ENCODE peak calls at places on chromosomes 16 and 17, in eight cellular contexts. S is brain microvascular endothelial cell, Z is breast epithelium, F is Calu3, M is foreskin fibroblast, E is IMR-90, B is PC-3, H is cardiac muscle cell. V is an unnamed sample.

GRCh38 chr16:27520982-27521673 is 28.6 kb downstream of the GTF3C1 start:
- DNase-seq in Z (no peak), F (no peak), S (peak; percentile 40), H (peak; percentile 82), B (no peak), M (no peak), E (peak; percentile 63), V (peak; percentile 62)

GRCh38 chr16:25606069-25606468 is 85.7 kb upstream of the HS3ST4 start:
- DNase-seq in H (no peak), B (no peak), Z (no peak), S (no peak), F (no peak), M (no peak), E (no peak), V (no peak)

GRCh38 chr17:1711804-1712203 is 1.6 kb upstream of the TLCD2 start:
- DNase-seq in B (no peak), S (no peak), F (no peak), M (no peak), E (no peak), Z (no peak), H (no peak), V (no peak)

GRCh38 chr17:15412606-15413005 is 54.8 kb downstream of the CDRT4 start:
- DNase-seq in S (no peak), F (no peak), B (no peak), H (no peak), Z (no peak), M (no peak), E (no peak), V (no peak)

GRCh38 chr16:74448990-74449389 is 27.7 kb upstream of the CLEC18B start:
- DNase-seq in Z (peak; percentile 44), E (peak; percentile 95), B (peak; percentile 87), F (peak; percentile 45), H (no peak), S (peak; percentile 83), M (peak; percentile 97), V (peak; percentile 83)

GRCh38 chr17:5585814-5586558 is 1.7 kb upstream of the NLRP1 start:
- DNase-seq in H (no peak), M (peak; percentile 32), F (peak; percentile 8), S (no peak), B (peak; percentile 80), E (peak; percentile 31), Z (no peak), V (peak; percentile 44)

GRCh38 chr17:46928472-46929261 is 5.7 kb downstream of the GOSR2 start:
- DNase-seq in M (no peak), S (no peak), H (no peak), Z (no peak), E (no peak), F (no peak), B (no peak), V (peak; percentile 11)

GRCh38 chr16:23149993-23150364 is 727 bp upstream of the USP31 start:
- DNase-seq in F (no peak), H (no peak), E (no peak), S (no peak), M (no peak), B (no peak), Z (no peak), V (no peak)

GRCh38 chr16:86531641-86532525 is 21.6 kb downstream of the FOXF1 start:
- DNase-seq in B (no peak), E (no peak), Z (no peak), M (no peak), H (no peak), F (no peak), S (no peak), V (no peak)

GRCh38 chr16:56861092-56861610 is 3.9 kb upstream of the SLC12A3 start:
- DNase-seq in B (no peak), S (no peak), E (no peak), H (peak; percentile 24), F (no peak), M (no peak), Z (no peak), V (no peak)

GRCh38 chr16:86305440-86305839 is 204.9 kb upstream of the FOXF1 start:
- DNase-seq in S (no peak), M (no peak), Z (no peak), B (no peak), F (no peak), H (no peak), E (no peak), V (no peak)

GRCh38 chr17:29155235-29155965 is 24.8 kb downstream of the MYO18A start:
- DNase-seq in B (peak; percentile 74), F (peak; percentile 79), Z (no peak), S (no peak), E (peak; percentile 61), H (no peak), M (peak; percentile 86), V (peak; percentile 58)

GRCh38 chr17:37673386-37673785 is 30.1 kb upstream of the DDX52 start:
- DNase-seq in H (no peak), E (no peak), F (no peak), Z (no peak), M (peak; percentile 66), B (no peak), S (no peak), V (no peak)

GRCh38 chr17:74525781-74526288 is 5.4 kb downstream of the CD300LB start:
- DNase-seq in M (no peak), B (no peak), F (no peak), E (no peak), H (no peak), Z (peak; percentile 10), S (no peak), V (no peak)

GRCh38 chr17:59332890-59333377 is 1.5 kb downstream of the YPEL2 start:
- DNase-seq in E (peak; percentile 11), H (no peak), B (peak; percentile 19), S (no peak), M (peak; percentile 67), F (no peak), Z (peak; percentile 30), V (peak; percentile 45)

GRCh38 chr16:49857423-49858181 is 1.7 kb upstream of the ZNF423 start:
- DNase-seq in B (peak; percentile 32), F (peak; percentile 77), Z (no peak), E (peak; percentile 11), H (peak; percentile 80), S (peak; percentile 46), M (peak; percentile 73), V (peak; percentile 71)

GRCh38 chr16:31008154-31008950 is 2.1 kb downstream of the STX1B start:
- DNase-seq in F (no peak), Z (no peak), S (peak; percentile 78), E (peak; percentile 91), B (peak; percentile 75), H (no peak), M (peak; percentile 82), V (peak; percentile 62)

GRCh38 chr16:10162981-10163380 is 19.2 kb downstream of the GRIN2A start:
- DNase-seq in F (no peak), Z (no peak), M (no peak), E (no peak), H (no peak), S (no peak), B (no peak), V (no peak)

GRCh38 chr16:4239020-4239419 is 2.9 kb downstream of the SRL start:
- DNase-seq in M (no peak), E (no peak), B (no peak), H (no peak), S (no peak), F (no peak), Z (no peak), V (no peak)

GRCh38 chr17:14901376-14901775 is 363.8 kb downstream of the PMP22 start:
- DNase-seq in H (no peak), B (no peak), E (no peak), F (no peak), M (no peak), Z (no peak), S (no peak), V (no peak)

GRCh38 chr16:12971216-12971615 is 69.8 kb downstream of the SHISA9 start:
- DNase-seq in E (no peak), Z (no peak), B (peak; percentile 45), H (no peak), S (peak; percentile 1), M (peak; percentile 76), F (no peak), V (peak; percentile 2)

GRCh38 chr16:85173981-85174751 is 61.9 kb upstream of the CIBAR2 start:
- DNase-seq in F (no peak), H (peak; percentile 35), B (peak; percentile 91), M (peak; percentile 94), S (peak; percentile 68), E (peak; percentile 89), Z (no peak), V (peak; percentile 57)
- TF ChIP-seq CTCF in F (no peak), H (no peak), B (no peak), M (no peak), S (no peak), E (no peak), Z (no peak), V (no peak)

DNA sequence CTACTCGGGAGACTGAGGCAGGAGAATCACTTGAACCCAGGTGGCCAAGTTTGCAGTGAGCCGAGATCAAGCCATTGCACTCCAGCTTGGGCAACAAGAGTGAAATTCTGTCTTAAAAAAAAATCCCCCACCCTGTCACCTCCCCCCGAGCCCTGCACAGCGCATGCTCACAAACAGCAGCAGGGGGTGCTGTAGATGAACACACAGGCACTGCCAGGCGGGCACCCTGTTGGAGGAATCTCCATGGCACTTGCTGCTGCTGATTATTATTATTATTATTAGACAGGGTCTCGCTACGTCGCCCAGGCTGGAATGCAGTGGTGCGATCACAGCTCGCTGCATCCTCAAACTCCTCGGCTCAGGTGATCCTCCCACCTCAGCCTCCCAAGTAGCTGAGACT is 24.6 kb downstream of the FZD2 start:
- DNase-seq in H (no peak), S (no peak), M (peak; percentile 47), F (peak; percentile 43), E (no peak), B (peak; percentile 60), Z (no peak), V (no peak)
- TF ChIP-seq CTCF in H (peak; percentile 32), S (peak; percentile 49), M (peak; percentile 18), F (peak; percentile 37), E (peak; percentile 41), B (peak; percentile 61), Z (no peak), V (peak; percentile 42)

GRCh38 chr17:9900019-9900594 is 5.0 kb downstream of the RCVRN start:
- DNase-seq in S (no peak), H (peak; percentile 33), Z (no peak), F (no peak), M (peak; percentile 10), E (no peak), B (no peak), V (no peak)
- TF ChIP-seq CTCF in S (no peak), H (peak; percentile 16), Z (no peak), F (no peak), M (peak; percentile 17), E (no peak), B (no peak), V (no peak)

GRCh38 chr16:632486-633335 is 1.9 kb downstream of the WFIKKN1 start:
- DNase-seq in S (no peak), F (no peak), Z (no peak), M (no peak), E (no peak), B (no peak), H (no peak), V (no peak)

GRCh38 chr16:631808-632358 is 1.1 kb downstream of the WFIKKN1 start:
- DNase-seq in H (no peak), Z (no peak), M (no peak), F (no peak), E (no peak), B (no peak), S (no peak), V (no peak)

GRCh38 chr16:629289-630023 is 1.3 kb upstream of the WFIKKN1 start:
- DNase-seq in E (no peak), H (peak; percentile 71), Z (no peak), F (no peak), B (no peak), S (no peak), M (peak; percentile 46), V (no peak)

GRCh38 chr16:630024-630814 is 566 bp upstream of the WFIKKN1 start:
- DNase-seq in Z (no peak), M (peak; percentile 36), H (no peak), E (no peak), B (no peak), S (no peak), F (no peak), V (no peak)

GRCh38 chr16:630815-631405 is at the start of gene WFIKKN1:
- DNase-seq in E (no peak), S (no peak), Z (no peak), H (peak; percentile 94), M (peak; percentile 56), B (no peak), F (peak; percentile 80), V (no peak)
- TF ChIP-seq CTCF in E (no peak), S (no peak), Z (no peak), H (no peak), M (no peak), B (no peak), F (no peak), V (no peak)